ENCODE peak calls at places on chromosomes 2 and 18, in eight cellular contexts. One of them, this sample, is unnamed.
A peak's percentile ranks its signal among the peaks of the same experiment; 100 is the strongest.

GRCh38 chr2:88596141-88596830 is 31.0 kb downstream of the EIF2AK3 start:
- DNase-seq in brain microvascular endothelial cell: no peak
- DNase-seq in sigmoid colon: no peak
- DNase-seq in lower lobe of right lung: no peak
- DNase-seq in transverse colon: no peak
- DNase-seq in dorsolateral prefrontal cortex: no peak
- DNase-seq in Panc1: no peak
- DNase-seq in left ventricle myocardium inferior: no peak
- DNase-seq in this sample: no peak

GRCh38 chr2:19796036-19796703 is 105.6 kb downstream of the TTC32 start:
- DNase-seq in brain microvascular endothelial cell: no peak
- DNase-seq in sigmoid colon: no peak
- DNase-seq in lower lobe of right lung: no peak
- DNase-seq in transverse colon: no peak
- DNase-seq in dorsolateral prefrontal cortex: no peak
- DNase-seq in Panc1: no peak
- DNase-seq in left ventricle myocardium inferior: no peak
- DNase-seq in this sample: no peak

GRCh38 chr2:137776697-137777096 is 187.6 kb upstream of the HNMT start:
- DNase-seq in brain microvascular endothelial cell: no peak
- DNase-seq in sigmoid colon: no peak
- DNase-seq in lower lobe of right lung: no peak
- DNase-seq in transverse colon: no peak
- DNase-seq in dorsolateral prefrontal cortex: no peak
- DNase-seq in Panc1: no peak
- DNase-seq in left ventricle myocardium inferior: no peak
- DNase-seq in this sample: no peak

GRCh38 chr2:200770847-200771246 is 40.9 kb upstream of the BZW1 start:
- DNase-seq in brain microvascular endothelial cell: no peak
- DNase-seq in sigmoid colon: no peak
- DNase-seq in lower lobe of right lung: no peak
- DNase-seq in transverse colon: no peak
- DNase-seq in dorsolateral prefrontal cortex: no peak
- DNase-seq in Panc1: no peak
- DNase-seq in left ventricle myocardium inferior: no peak
- DNase-seq in this sample: no peak

GRCh38 chr2:236536727-236537398 is 32.8 kb upstream of the ACKR3 start:
- DNase-seq in brain microvascular endothelial cell: no peak
- DNase-seq in sigmoid colon: no peak
- DNase-seq in lower lobe of right lung: no peak
- DNase-seq in transverse colon: peak; percentile 30
- DNase-seq in dorsolateral prefrontal cortex: no peak
- DNase-seq in Panc1: no peak
- DNase-seq in left ventricle myocardium inferior: no peak
- DNase-seq in this sample: no peak

GRCh38 chr2:61443342-61444041 is 27.4 kb downstream of the USP34 start:
- DNase-seq in brain microvascular endothelial cell: no peak
- DNase-seq in sigmoid colon: no peak
- DNase-seq in lower lobe of right lung: no peak
- DNase-seq in transverse colon: no peak
- DNase-seq in dorsolateral prefrontal cortex: no peak
- DNase-seq in Panc1: no peak
- DNase-seq in left ventricle myocardium inferior: no peak
- DNase-seq in this sample: no peak

GRCh38 chr18:47794725-47795447 is 135.6 kb downstream of the SMAD2 start:
- DNase-seq in brain microvascular endothelial cell: no peak
- DNase-seq in sigmoid colon: no peak
- DNase-seq in lower lobe of right lung: no peak
- DNase-seq in transverse colon: no peak
- DNase-seq in dorsolateral prefrontal cortex: no peak
- DNase-seq in Panc1: no peak
- DNase-seq in left ventricle myocardium inferior: no peak
- DNase-seq in this sample: no peak

GRCh38 chr2:156765450-156765849 is 329.3 kb downstream of the GPD2 start:
- DNase-seq in brain microvascular endothelial cell: no peak
- DNase-seq in sigmoid colon: no peak
- DNase-seq in lower lobe of right lung: no peak
- DNase-seq in transverse colon: no peak
- DNase-seq in dorsolateral prefrontal cortex: no peak
- DNase-seq in Panc1: no peak
- DNase-seq in left ventricle myocardium inferior: no peak
- DNase-seq in this sample: no peak

GRCh38 chr2:184830531-184830930 is 232.2 kb downstream of the ZNF804A start:
- DNase-seq in brain microvascular endothelial cell: no peak
- DNase-seq in sigmoid colon: no peak
- DNase-seq in lower lobe of right lung: no peak
- DNase-seq in transverse colon: no peak
- DNase-seq in dorsolateral prefrontal cortex: no peak
- DNase-seq in Panc1: no peak
- DNase-seq in left ventricle myocardium inferior: no peak
- DNase-seq in this sample: no peak

GRCh38 chr2:118772487-118773200 is 74.8 kb downstream of the EN1 start:
- DNase-seq in brain microvascular endothelial cell: no peak
- DNase-seq in sigmoid colon: no peak
- DNase-seq in lower lobe of right lung: no peak
- DNase-seq in transverse colon: no peak
- DNase-seq in dorsolateral prefrontal cortex: no peak
- DNase-seq in Panc1: no peak
- DNase-seq in left ventricle myocardium inferior: no peak
- DNase-seq in this sample: no peak

GRCh38 chr2:223000872-223001825 is 50.8 kb upstream of the KCNE4 start:
- DNase-seq in brain microvascular endothelial cell: no peak
- DNase-seq in sigmoid colon: no peak
- DNase-seq in lower lobe of right lung: no peak
- DNase-seq in transverse colon: no peak
- DNase-seq in dorsolateral prefrontal cortex: no peak
- DNase-seq in Panc1: no peak
- DNase-seq in left ventricle myocardium inferior: no peak
- DNase-seq in this sample: no peak

GRCh38 chr2:145530653-145531052 is 1010.7 kb upstream of the ZEB2 start:
- DNase-seq in brain microvascular endothelial cell: no peak
- DNase-seq in sigmoid colon: no peak
- DNase-seq in lower lobe of right lung: no peak
- DNase-seq in transverse colon: no peak
- DNase-seq in dorsolateral prefrontal cortex: no peak
- DNase-seq in Panc1: no peak
- DNase-seq in left ventricle myocardium inferior: no peak
- DNase-seq in this sample: no peak

GRCh38 chr2:199370150-199370780 is 87.5 kb downstream of the SATB2 start:
- DNase-seq in brain microvascular endothelial cell: no peak
- DNase-seq in sigmoid colon: no peak
- DNase-seq in lower lobe of right lung: no peak
- DNase-seq in transverse colon: no peak
- DNase-seq in dorsolateral prefrontal cortex: no peak
- DNase-seq in Panc1: no peak
- DNase-seq in left ventricle myocardium inferior: no peak
- DNase-seq in this sample: no peak

GRCh38 chr2:57542081-57542480 is 504.5 kb upstream of the VRK2 start:
- DNase-seq in brain microvascular endothelial cell: no peak
- DNase-seq in sigmoid colon: no peak
- DNase-seq in lower lobe of right lung: no peak
- DNase-seq in transverse colon: no peak
- DNase-seq in dorsolateral prefrontal cortex: no peak
- DNase-seq in Panc1: no peak
- DNase-seq in left ventricle myocardium inferior: no peak
- DNase-seq in this sample: no peak

GRCh38 chr2:9954136-9954535 is 2.6 kb downstream of the GRHL1 start:
- DNase-seq in brain microvascular endothelial cell: no peak
- DNase-seq in sigmoid colon: no peak
- DNase-seq in lower lobe of right lung: no peak
- DNase-seq in transverse colon: no peak
- DNase-seq in dorsolateral prefrontal cortex: no peak
- DNase-seq in Panc1: no peak
- DNase-seq in left ventricle myocardium inferior: no peak
- DNase-seq in this sample: no peak

GRCh38 chr2:48851161-48851560 is 95.6 kb upstream of the LHCGR start:
- DNase-seq in brain microvascular endothelial cell: no peak
- DNase-seq in sigmoid colon: no peak
- DNase-seq in lower lobe of right lung: no peak
- DNase-seq in transverse colon: no peak
- DNase-seq in dorsolateral prefrontal cortex: no peak
- DNase-seq in Panc1: no peak
- DNase-seq in left ventricle myocardium inferior: no peak
- DNase-seq in this sample: no peak

GRCh38 chr18:54950221-54950620 is 9.0 kb downstream of the CCDC68 start:
- DNase-seq in brain microvascular endothelial cell: no peak
- DNase-seq in sigmoid colon: no peak
- DNase-seq in lower lobe of right lung: no peak
- DNase-seq in transverse colon: no peak
- DNase-seq in dorsolateral prefrontal cortex: no peak
- DNase-seq in Panc1: no peak
- DNase-seq in left ventricle myocardium inferior: no peak
- DNase-seq in this sample: peak; percentile 48

GRCh38 chr18:9643549-9643948 is 29.2 kb upstream of the PPP4R1 start:
- DNase-seq in brain microvascular endothelial cell: peak; percentile 97
- DNase-seq in sigmoid colon: no peak
- DNase-seq in lower lobe of right lung: no peak
- DNase-seq in transverse colon: no peak
- DNase-seq in dorsolateral prefrontal cortex: no peak
- DNase-seq in Panc1: peak; percentile 85
- DNase-seq in left ventricle myocardium inferior: no peak
- DNase-seq in this sample: no peak

GRCh38 chr2:11286749-11287148 is 57.7 kb downstream of the ROCK2 start:
- DNase-seq in brain microvascular endothelial cell: peak; percentile 39
- DNase-seq in sigmoid colon: no peak
- DNase-seq in lower lobe of right lung: no peak
- DNase-seq in transverse colon: no peak
- DNase-seq in dorsolateral prefrontal cortex: no peak
- DNase-seq in Panc1: no peak
- DNase-seq in left ventricle myocardium inferior: no peak
- DNase-seq in this sample: no peak

GRCh38 chr2:197453123-197453913 is at the start of gene COQ10B:
- DNase-seq in brain microvascular endothelial cell: peak; percentile 99
- DNase-seq in sigmoid colon: peak; percentile 100
- DNase-seq in lower lobe of right lung: peak; percentile 100
- DNase-seq in transverse colon: peak; percentile 99
- DNase-seq in dorsolateral prefrontal cortex: peak; percentile 99
- DNase-seq in Panc1: peak; percentile 97
- DNase-seq in left ventricle myocardium inferior: peak; percentile 99
- DNase-seq in this sample: peak; percentile 95

GRCh38 chr2:154370873-154371272 is 327.6 kb upstream of the KCNJ3 start:
- DNase-seq in brain microvascular endothelial cell: no peak
- DNase-seq in sigmoid colon: no peak
- DNase-seq in lower lobe of right lung: no peak
- DNase-seq in transverse colon: no peak
- DNase-seq in dorsolateral prefrontal cortex: no peak
- DNase-seq in Panc1: no peak
- DNase-seq in left ventricle myocardium inferior: no peak
- DNase-seq in this sample: no peak

GRCh38 chr2:55236992-55237543 is 4.6 kb downstream of the RPS27A start:
- DNase-seq in brain microvascular endothelial cell: no peak
- DNase-seq in sigmoid colon: no peak
- DNase-seq in lower lobe of right lung: no peak
- DNase-seq in transverse colon: no peak
- DNase-seq in dorsolateral prefrontal cortex: no peak
- DNase-seq in Panc1: no peak
- DNase-seq in left ventricle myocardium inferior: no peak
- DNase-seq in this sample: no peak

DNA sequence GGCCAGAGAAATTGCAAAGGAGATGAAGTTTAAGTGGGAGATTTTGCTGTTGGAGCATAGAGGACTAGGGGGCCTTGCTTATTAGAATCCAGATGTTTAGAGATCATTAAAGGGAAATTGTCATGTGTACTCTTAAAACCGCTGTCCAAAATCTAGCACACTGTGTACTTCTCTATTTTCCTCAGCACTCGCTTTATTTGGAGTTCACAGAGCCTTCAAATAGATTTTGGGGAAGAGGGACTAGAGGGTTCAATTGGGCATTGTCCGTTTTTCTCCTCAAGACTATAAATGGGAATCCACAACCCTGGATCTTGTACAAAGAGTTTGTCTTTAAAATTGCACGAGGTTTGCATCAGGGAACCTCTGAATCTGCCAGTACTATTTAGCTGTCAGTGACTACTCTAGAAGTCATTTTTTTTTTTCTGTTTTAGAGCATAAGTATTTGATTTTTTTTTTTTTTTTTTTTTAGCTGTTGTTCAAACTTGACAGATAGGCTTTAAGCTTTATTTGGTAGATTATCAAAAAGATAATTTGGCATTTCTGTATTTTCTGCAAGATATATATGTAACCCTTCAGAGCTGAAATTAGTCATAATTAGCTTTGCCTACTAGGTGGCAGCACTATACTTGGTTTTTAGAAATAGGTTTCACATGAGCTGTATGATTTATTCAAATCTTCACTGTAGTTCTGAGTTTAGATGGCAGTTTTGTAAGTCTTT is 14.2 kb downstream of the PMS1 start:
- DNase-seq in brain microvascular endothelial cell: peak; percentile 25
- DNase-seq in sigmoid colon: no peak
- DNase-seq in lower lobe of right lung: no peak
- DNase-seq in transverse colon: no peak
- DNase-seq in dorsolateral prefrontal cortex: no peak
- DNase-seq in Panc1: no peak
- DNase-seq in left ventricle myocardium inferior: no peak
- DNase-seq in this sample: no peak
- TF ChIP-seq CTCF in brain microvascular endothelial cell: peak; percentile 38
- TF ChIP-seq CTCF in sigmoid colon: no peak
- TF ChIP-seq CTCF in lower lobe of right lung: peak; percentile 25
- TF ChIP-seq CTCF in transverse colon: peak; percentile 15
- TF ChIP-seq CTCF in dorsolateral prefrontal cortex: peak; percentile 55
- TF ChIP-seq CTCF in Panc1: peak; percentile 66
- TF ChIP-seq CTCF in left ventricle myocardium inferior: peak; percentile 47
- TF ChIP-seq CTCF in this sample: no peak

GRCh38 chr2:163690896-163691295 is 44.9 kb downstream of the FIGN start:
- DNase-seq in brain microvascular endothelial cell: no peak
- DNase-seq in sigmoid colon: no peak
- DNase-seq in lower lobe of right lung: no peak
- DNase-seq in transverse colon: no peak
- DNase-seq in dorsolateral prefrontal cortex: no peak
- DNase-seq in Panc1: no peak
- DNase-seq in left ventricle myocardium inferior: no peak
- DNase-seq in this sample: no peak
- H3K27ac ChIP-seq in brain microvascular endothelial cell: no peak overlapping the region
- H3K27ac ChIP-seq in sigmoid colon: peak overlapping the region; percentile 54
- H3K27ac ChIP-seq in lower lobe of right lung: no peak overlapping the region
- H3K27ac ChIP-seq in transverse colon: peak overlapping the region; percentile 42
- H3K27ac ChIP-seq in dorsolateral prefrontal cortex: no peak overlapping the region
- H3K27ac ChIP-seq in Panc1: no peak overlapping the region
- H3K27ac ChIP-seq in left ventricle myocardium inferior: peak overlapping the region; percentile 74
- H3K27ac ChIP-seq in this sample: no peak overlapping the region

DNA sequence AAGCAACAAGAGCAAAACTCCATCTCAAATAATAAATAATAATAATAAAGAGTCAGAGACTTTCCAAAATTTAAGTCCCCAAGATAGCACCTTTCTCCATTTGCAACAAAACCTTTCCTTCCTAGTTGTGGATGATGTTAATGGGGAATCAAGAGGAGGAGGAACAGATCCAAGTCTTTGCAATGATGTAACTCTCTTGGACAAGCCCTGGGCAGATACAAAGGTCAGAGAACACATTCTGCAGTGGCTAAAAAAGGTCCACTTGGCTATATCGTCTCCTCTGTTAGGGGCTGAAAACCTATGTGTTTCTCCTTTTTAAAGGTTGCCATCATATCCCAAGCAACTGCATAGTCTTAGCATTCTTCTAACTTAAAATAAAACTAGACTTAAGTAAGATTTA is 151.1 kb downstream of the TMEM163 start:
- DNase-seq in brain microvascular endothelial cell: no peak
- DNase-seq in sigmoid colon: no peak
- DNase-seq in lower lobe of right lung: no peak
- DNase-seq in transverse colon: no peak
- DNase-seq in dorsolateral prefrontal cortex: no peak
- DNase-seq in Panc1: no peak
- DNase-seq in left ventricle myocardium inferior: no peak
- DNase-seq in this sample: no peak
- TF ChIP-seq CTCF in brain microvascular endothelial cell: no peak
- TF ChIP-seq CTCF in sigmoid colon: no peak
- TF ChIP-seq CTCF in lower lobe of right lung: no peak
- TF ChIP-seq CTCF in transverse colon: no peak
- TF ChIP-seq CTCF in dorsolateral prefrontal cortex: no peak
- TF ChIP-seq CTCF in Panc1: no peak
- TF ChIP-seq CTCF in left ventricle myocardium inferior: no peak
- TF ChIP-seq CTCF in this sample: no peak

GRCh38 chr18:35588995-35589394 is 7.5 kb downstream of the GALNT1 start:
- DNase-seq in brain microvascular endothelial cell: no peak
- DNase-seq in sigmoid colon: no peak
- DNase-seq in lower lobe of right lung: no peak
- DNase-seq in transverse colon: no peak
- DNase-seq in dorsolateral prefrontal cortex: no peak
- DNase-seq in Panc1: no peak
- DNase-seq in left ventricle myocardium inferior: no peak
- DNase-seq in this sample: no peak
- H3K27ac ChIP-seq in brain microvascular endothelial cell: no peak overlapping the region
- H3K27ac ChIP-seq in sigmoid colon: no peak overlapping the region
- H3K27ac ChIP-seq in lower lobe of right lung: no peak overlapping the region
- H3K27ac ChIP-seq in transverse colon: no peak overlapping the region
- H3K27ac ChIP-seq in dorsolateral prefrontal cortex: no peak overlapping the region
- H3K27ac ChIP-seq in Panc1: no peak overlapping the region
- H3K27ac ChIP-seq in left ventricle myocardium inferior: no peak overlapping the region
- H3K27ac ChIP-seq in this sample: no peak overlapping the region